ENCODE peak calls at places on chromosomes 3 and 15, in four cellular contexts. E, V, I and Z are unnamed samples.

GRCh38 chr3:21562225-21562624 is 188.8 kb downstream of the ZNF385D start:
- DNase-seq in V (no peak), I (no peak), E (no peak), Z (no peak)

GRCh38 chr15:28081594-28081993 is 17.5 kb downstream of the OCA2 start:
- DNase-seq in E (no peak), I (no peak), V (no peak), Z (no peak)

GRCh38 chr3:52532517-52532837 is 1.2 kb downstream of the NT5DC2 start:
- DNase-seq in E (peak), V (no peak), I (peak), Z (no peak)

GRCh38 chr3:50147016-50147415 is 8.1 kb upstream of the SEMA3F start:
- DNase-seq in I (no peak), E (no peak), V (no peak), Z (no peak)

GRCh38 chr15:63805993-63806980 is 27.5 kb downstream of the HERC1 start:
- DNase-seq in E (no peak), I (no peak), V (no peak), Z (no peak)

GRCh38 chr3:183265713-183266417 is 12.8 kb downstream of the B3GNT5 start:
- DNase-seq in V (no peak), E (no peak), I (no peak), Z (no peak)

GRCh38 chr15:75065851-75066509 is 42.6 kb downstream of the PPCDC start:
- DNase-seq in V (no peak), I (no peak), E (no peak), Z (no peak)

GRCh38 chr3:189260556-189261493 is 89.1 kb downstream of the TPRG1 start:
- DNase-seq in E (no peak), I (no peak), V (no peak), Z (no peak)

GRCh38 chr15:90782450-90782849 is 65.3 kb downstream of the BLM start:
- DNase-seq in V (no peak), E (no peak), I (no peak), Z (no peak)

GRCh38 chr15:62880278-62880677 is 162.3 kb upstream of the TPM1 start:
- DNase-seq in V (peak), E (no peak), I (no peak), Z (no peak)

GRCh38 chr15:73959012-73959581 is 32.8 kb downstream of the LOXL1 start:
- DNase-seq in I (no peak), V (no peak), E (no peak), Z (no peak)

GRCh38 chr15:39431371-39431770 is 149.5 kb upstream of the THBS1 start:
- DNase-seq in E (no peak), V (no peak), I (no peak), Z (no peak)

GRCh38 chr15:33411596-33412545 is 101.1 kb downstream of the RYR3 start:
- DNase-seq in E (no peak), I (no peak), V (no peak), Z (no peak)

GRCh38 chr15:70164910-70165791 is 67.4 kb upstream of the TLE3 start:
- DNase-seq in E (no peak), I (no peak), V (no peak), Z (no peak)

GRCh38 chr3:4752201-4753072 is 226.8 kb upstream of the BHLHE40 start:
- DNase-seq in E (no peak), I (no peak), V (peak), Z (no peak)

GRCh38 chr3:46584598-46585467 is 18.7 kb upstream of the LRRC2 start:
- DNase-seq in V (no peak), I (no peak), E (no peak), Z (peak)

GRCh38 chr3:57179580-57180410 is 14.6 kb upstream of the IL17RD start:
- DNase-seq in E (no peak), V (no peak), I (no peak), Z (no peak)

GRCh38 chr3:97860364-97860763 is 38.6 kb downstream of the CRYBG3 start:
- DNase-seq in I (no peak), E (no peak), V (no peak), Z (no peak)

GRCh38 chr15:66629817-66630576 is 64.2 kb upstream of the LCTL start:
- DNase-seq in E (no peak), V (no peak), I (no peak), Z (no peak)

GRCh38 chr3:165522371-165522770 is 314.9 kb downstream of the BCHE start:
- DNase-seq in E (no peak), V (no peak), I (no peak), Z (no peak)

GRCh38 chr15:62323353-62323752 is 158.3 kb upstream of the C2CD4B start:
- DNase-seq in I (no peak), E (no peak), V (no peak), Z (peak)

GRCh38 chr3:151230644-151231043 is 27.6 kb upstream of the GPR171 start:
- DNase-seq in E (no peak), I (no peak), V (no peak), Z (no peak)

DNA sequence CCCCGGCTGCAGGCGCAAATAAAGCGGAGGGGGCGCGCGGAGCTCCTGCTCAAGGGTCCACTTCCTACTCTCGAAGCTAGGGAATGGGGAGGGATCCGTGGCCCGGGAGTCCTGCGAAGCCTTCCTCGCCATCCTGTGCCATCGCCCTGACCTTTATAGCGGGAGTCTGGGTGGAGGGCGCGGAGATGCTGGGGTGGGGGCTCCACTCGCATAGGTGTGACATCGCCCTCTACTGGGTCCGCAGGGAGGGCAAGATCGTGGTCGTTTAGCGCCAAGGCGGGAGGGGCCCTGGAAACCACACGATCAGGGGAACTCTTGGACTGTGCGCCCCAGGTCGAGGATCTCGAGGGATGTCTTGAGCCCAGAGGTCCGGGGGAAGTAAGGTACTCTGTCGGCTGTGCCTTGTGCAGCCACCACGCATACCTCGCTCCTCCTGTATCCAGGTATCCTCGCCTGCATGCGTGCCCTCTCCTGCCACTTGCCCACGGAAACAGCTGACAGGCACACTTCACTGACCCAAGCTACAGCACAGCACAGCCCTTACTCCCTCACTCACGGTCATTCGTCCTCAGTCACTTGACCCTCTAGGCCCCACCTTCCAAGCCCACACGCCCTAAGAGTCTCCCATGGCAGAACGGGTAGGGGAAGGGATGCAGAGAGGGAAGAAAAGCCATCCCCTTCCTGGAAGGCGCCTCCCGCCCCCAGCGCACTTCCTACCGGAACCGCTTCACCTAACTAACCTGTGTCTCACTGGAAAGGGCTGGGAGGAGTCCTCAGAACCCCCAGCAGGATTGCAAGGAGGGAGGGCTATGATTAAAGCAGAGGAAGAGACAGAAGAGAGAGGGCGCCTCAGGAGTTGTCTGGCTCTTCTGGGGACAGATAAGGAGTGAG is 22.7 kb downstream of the EPHB3 start:
- DNase-seq in I (no peak), V (no peak), E (peak), Z (peak)
- TF ChIP-seq CTCF in I (peak), V (no peak), E (no peak), Z (peak)

GRCh38 chr3:137958635-137959034 is 51.3 kb upstream of the CLDN18 start:
- DNase-seq in E (no peak), V (no peak), I (no peak), Z (no peak)
- TF ChIP-seq CTCF in E (no peak), V (no peak), I (no peak), Z (no peak)

DNA sequence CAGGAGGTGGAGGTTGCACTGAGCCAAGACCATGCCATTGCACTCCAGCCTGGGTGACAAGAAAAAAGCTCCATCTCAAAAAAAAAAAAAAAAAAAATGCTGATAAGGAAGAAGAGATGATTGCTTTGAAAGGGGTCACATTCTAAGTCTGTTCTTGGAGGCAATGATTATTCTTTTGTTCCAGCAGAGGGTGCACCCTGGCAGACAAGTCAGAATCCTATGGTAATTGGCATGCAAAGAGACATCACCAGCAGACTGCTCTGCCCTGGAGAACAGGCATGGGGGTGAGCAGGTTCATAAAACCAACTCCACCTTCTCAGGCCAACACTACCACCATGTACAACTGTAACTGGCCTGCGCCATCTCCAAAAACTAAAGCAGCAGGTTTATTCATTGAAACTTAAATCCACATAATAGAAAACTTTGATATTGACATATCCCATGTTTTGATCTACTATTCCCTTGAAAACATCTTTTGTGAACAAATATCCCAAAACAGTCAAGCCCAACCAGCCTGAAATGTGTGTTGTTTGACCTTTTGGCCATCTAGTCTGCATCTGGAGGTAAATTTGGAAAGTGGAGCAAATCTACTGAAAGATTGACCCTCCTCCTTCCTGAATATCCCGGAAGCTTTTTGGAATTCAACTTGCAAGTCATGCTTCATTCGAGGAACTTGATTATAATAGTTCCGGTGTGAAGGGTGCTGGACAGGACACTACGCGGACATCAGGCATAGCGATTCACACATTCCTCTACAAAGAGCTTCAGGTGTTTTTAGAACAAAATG is 100.3 kb downstream of the MECOM start:
- DNase-seq in E (no peak), I (no peak), V (no peak), Z (no peak)
- TF ChIP-seq CTCF in E (no peak), I (no peak), V (peak), Z (no peak)

DNA sequence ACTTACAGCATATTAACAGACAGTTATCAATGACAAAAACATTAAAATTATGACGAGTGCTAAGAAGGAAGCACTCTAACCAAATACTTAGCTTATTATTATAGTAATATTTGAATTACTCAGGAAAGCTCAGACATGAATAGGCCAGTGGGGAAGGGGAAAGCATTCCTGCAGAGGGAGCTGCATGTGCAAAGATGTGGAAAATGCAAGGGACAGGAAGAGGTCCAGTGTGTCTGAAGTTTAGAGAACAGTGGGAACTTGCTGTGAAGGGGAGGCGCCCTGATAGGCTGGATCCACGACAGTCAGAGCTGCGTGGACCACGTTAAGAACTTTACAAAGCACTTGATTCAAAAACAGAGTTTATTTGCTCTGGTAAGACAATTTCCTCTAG is 1.2 kb upstream of the SPICE1 start:
- DNase-seq in I (no peak), E (no peak), V (no peak), Z (no peak)
- TF ChIP-seq CTCF in I (no peak), E (no peak), V (no peak), Z (no peak)

DNA sequence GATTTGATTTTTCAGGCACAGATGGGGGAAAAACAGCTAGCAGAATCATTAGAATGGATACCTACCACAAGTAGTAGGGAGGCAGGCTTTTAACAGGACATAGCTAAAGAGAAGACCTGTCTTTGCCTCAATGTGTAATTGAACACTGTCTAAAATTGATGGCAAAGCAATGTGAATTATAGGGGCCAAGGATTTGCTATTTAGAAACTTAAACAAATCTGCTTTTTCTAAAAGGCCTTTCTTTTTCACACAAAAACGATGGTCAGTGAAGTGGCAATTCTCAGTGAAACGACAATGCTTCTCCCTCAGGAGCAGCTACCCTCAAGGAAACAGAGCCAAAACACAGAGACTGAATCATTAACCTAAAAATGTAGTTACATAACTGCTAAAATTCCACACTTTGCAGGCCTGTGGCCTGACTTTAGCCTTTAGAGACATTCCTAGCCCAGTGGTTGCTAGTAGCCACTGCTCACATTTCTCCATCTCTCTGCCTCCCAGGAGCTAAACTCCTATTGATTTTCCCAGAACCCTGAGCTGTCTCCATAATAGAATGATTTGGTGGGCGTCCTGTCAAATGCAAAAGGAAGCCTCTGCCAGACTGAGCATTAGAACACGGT is 630.2 kb upstream of the KCNMB2 start:
- DNase-seq in E (no peak), V (peak), I (no peak), Z (no peak)
- TF ChIP-seq CTCF in E (no peak), V (peak), I (no peak), Z (no peak)